ENCODE peak calls at places on chromosomes 7 and 10, in four cellular contexts. One of them, this sample, is unnamed.

GRCh38 chr7:7566651-7567611 is at the start of gene MIOS:
- DNase-seq in activated CD4-positive, alpha-beta T cell treated with anti-CD3 and anti-CD28 coated beads for 48 hours: peak; percentile 85
- DNase-seq in RWPE1: peak; percentile 94
- DNase-seq in kidney glomerular epithelial cell: peak; percentile 87
- DNase-seq in this sample: peak; percentile 94

GRCh38 chr10:125171402-125172316 is 11.3 kb upstream of the CTBP2 start:
- DNase-seq in activated CD4-positive, alpha-beta T cell treated with anti-CD3 and anti-CD28 coated beads for 48 hours: no peak
- DNase-seq in RWPE1: no peak
- DNase-seq in kidney glomerular epithelial cell: no peak
- DNase-seq in this sample: no peak

GRCh38 chr10:4498763-4499251 is 327.2 kb upstream of the AKR1E2 start:
- DNase-seq in RWPE1: no peak
- DNase-seq in kidney glomerular epithelial cell: peak; percentile 27
- DNase-seq in activated CD4-positive, alpha-beta T cell treated with anti-CD3 and anti-CD28 coated beads for 48 hours: no peak
- DNase-seq in this sample: no peak

GRCh38 chr10:102632394-102633062 is 11.8 kb upstream of the TRIM8 start:
- DNase-seq in activated CD4-positive, alpha-beta T cell treated with anti-CD3 and anti-CD28 coated beads for 48 hours: no peak
- DNase-seq in RWPE1: no peak
- DNase-seq in kidney glomerular epithelial cell: no peak
- DNase-seq in this sample: no peak

GRCh38 chr10:33249137-33249536 is 85.3 kb downstream of the NRP1 start:
- DNase-seq in RWPE1: no peak
- DNase-seq in activated CD4-positive, alpha-beta T cell treated with anti-CD3 and anti-CD28 coated beads for 48 hours: no peak
- DNase-seq in kidney glomerular epithelial cell: no peak
- DNase-seq in this sample: no peak

GRCh38 chr7:55552320-55553086 is 19.8 kb downstream of the VOPP1 start:
- DNase-seq in RWPE1: peak; percentile 89
- DNase-seq in activated CD4-positive, alpha-beta T cell treated with anti-CD3 and anti-CD28 coated beads for 48 hours: no peak
- DNase-seq in kidney glomerular epithelial cell: peak; percentile 93
- DNase-seq in this sample: no peak

GRCh38 chr10:99435986-99436633 is 5.7 kb upstream of the GOT1 start:
- DNase-seq in kidney glomerular epithelial cell: peak; percentile 56
- DNase-seq in RWPE1: no peak
- DNase-seq in activated CD4-positive, alpha-beta T cell treated with anti-CD3 and anti-CD28 coated beads for 48 hours: no peak
- DNase-seq in this sample: no peak

GRCh38 chr10:132842397-132842796 is 56.5 kb upstream of the NKX6-2 start:
- DNase-seq in activated CD4-positive, alpha-beta T cell treated with anti-CD3 and anti-CD28 coated beads for 48 hours: no peak
- DNase-seq in kidney glomerular epithelial cell: no peak
- DNase-seq in RWPE1: no peak
- DNase-seq in this sample: no peak

GRCh38 chr10:6045600-6046457 is 16.3 kb downstream of the IL2RA start:
- DNase-seq in RWPE1: no peak
- DNase-seq in activated CD4-positive, alpha-beta T cell treated with anti-CD3 and anti-CD28 coated beads for 48 hours: no peak
- DNase-seq in kidney glomerular epithelial cell: no peak
- DNase-seq in this sample: peak; percentile 62

GRCh38 chr7:73909996-73910395 is 49.0 kb downstream of the TMEM270 start:
- DNase-seq in kidney glomerular epithelial cell: no peak
- DNase-seq in activated CD4-positive, alpha-beta T cell treated with anti-CD3 and anti-CD28 coated beads for 48 hours: no peak
- DNase-seq in RWPE1: no peak
- DNase-seq in this sample: peak; percentile 36